ENCODE peak calls at places on chromosomes 5 and 9, in seven cellular contexts. X, L, Q, S, W, K and G are unnamed samples.

GRCh38 chr5:115389799-115390382 is 93.4 kb upstream of the CCDC112 start:
- DNase-seq in X (no peak), S (peak; percentile 21), K (no peak), Q (peak; percentile 41), L (no peak), W (no peak), G (no peak)

GRCh38 chr9:35529156-35529823 is 39.4 kb downstream of the RUSC2 start:
- DNase-seq in X (no peak), S (no peak), Q (no peak), K (no peak), L (no peak), W (no peak), G (no peak)

GRCh38 chr5:148849461-148849860 is 23.1 kb downstream of the ADRB2 start:
- DNase-seq in S (no peak), L (no peak), X (no peak), Q (no peak), K (no peak), W (no peak), G (no peak)

GRCh38 chr5:79235222-79235577 is 731 bp upstream of the JMY start:
- DNase-seq in X (no peak), Q (no peak), L (no peak), W (peak; percentile 75), K (no peak), S (peak; percentile 15), G (no peak)

GRCh38 chr9:92738661-92739081 is 26.0 kb downstream of the BICD2 start:
- DNase-seq in Q (peak; percentile 43), L (no peak), X (no peak), K (no peak), S (no peak), W (no peak), G (no peak)

GRCh38 chr5:96228449-96228848 is 204.6 kb downstream of the PCSK1 start:
- DNase-seq in S (no peak), K (no peak), X (no peak), Q (no peak), W (no peak), L (no peak), G (no peak)

GRCh38 chr9:124257070-124257864 is 482 bp upstream of the NEK6 start:
- DNase-seq in K (no peak), S (no peak), Q (no peak), L (no peak), X (peak; percentile 62), W (no peak), G (no peak)

GRCh38 chr5:112174959-112175594 is 244.0 kb downstream of the EPB41L4A start:
- DNase-seq in Q (no peak), L (no peak), X (no peak), W (peak; percentile 18), S (peak; percentile 63), K (peak; percentile 68), G (no peak)

GRCh38 chr9:71120439-71121247 is 778 bp downstream of the TRPM3 start:
- DNase-seq in Q (no peak), S (no peak), L (no peak), K (no peak), W (no peak), X (no peak), G (no peak)

GRCh38 chr9:130499804-130500263 is 55.1 kb downstream of the ASS1 start:
- DNase-seq in X (no peak), W (peak; percentile 93), Q (peak; percentile 51), L (no peak), K (no peak), S (peak; percentile 44), G (no peak)

GRCh38 chr5:146744358-146744757 is 134.2 kb downstream of the PPP2R2B start:
- DNase-seq in K (no peak), S (no peak), L (no peak), Q (no peak), X (no peak), W (no peak), G (no peak)

GRCh38 chr5:122702524-122702875 is 72.4 kb upstream of the SNX2 start:
- DNase-seq in W (no peak), S (no peak), X (no peak), L (no peak), K (no peak), Q (no peak), G (no peak)

GRCh38 chr5:151617841-151618710 is 26.9 kb upstream of the FAT2 start:
- DNase-seq in Q (no peak), L (no peak), W (peak; percentile 87), K (no peak), X (no peak), S (peak; percentile 58), G (no peak)

GRCh38 chr5:135190345-135191083 is 156.5 kb upstream of the PITX1 start:
- DNase-seq in L (no peak), Q (no peak), K (no peak), X (no peak), S (no peak), W (no peak), G (no peak)

GRCh38 chr5:1216918-1217295 is 8.3 kb upstream of the SLC6A18 start:
- DNase-seq in S (no peak), W (no peak), K (no peak), L (no peak), X (no peak), Q (no peak), G (no peak)

GRCh38 chr9:81776834-81777233 is 87.5 kb upstream of the TLE1 start:
- DNase-seq in K (no peak), S (no peak), Q (peak; percentile 36), X (no peak), L (no peak), W (no peak), G (no peak)

DNA sequence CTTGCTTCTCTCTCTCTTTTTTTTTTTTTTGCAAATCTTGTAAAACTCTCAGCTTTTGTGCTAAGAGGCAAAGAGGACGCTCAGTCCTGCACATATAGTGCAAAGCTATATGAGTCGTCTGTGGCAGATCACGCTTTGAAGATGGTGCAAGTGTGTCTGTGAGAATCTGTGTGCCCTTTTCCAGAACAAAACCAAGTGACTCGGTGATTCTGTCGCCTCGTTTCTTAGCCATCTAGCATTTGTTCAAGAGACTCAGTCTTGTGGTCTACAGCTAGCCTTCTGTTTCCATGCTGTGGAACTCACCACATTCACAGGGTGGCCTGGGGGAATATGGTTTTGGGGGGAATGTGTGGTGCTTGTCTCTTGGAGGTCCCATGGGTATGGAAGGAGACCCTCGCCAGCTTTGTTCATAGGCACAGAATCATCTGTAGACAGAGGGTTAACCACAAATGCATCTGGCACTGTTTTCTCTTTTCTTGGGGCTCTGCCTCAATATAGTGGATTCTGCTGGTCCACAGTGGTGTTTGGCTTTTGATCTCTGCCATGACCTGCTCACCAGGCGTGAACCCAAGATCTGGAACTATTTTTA is 82.1 kb downstream of the C9orf152 start:
- DNase-seq in S (no peak), X (no peak), L (no peak), W (no peak), K (no peak), Q (no peak), G (no peak)
- H3K4me1 ChIP-seq in S (peaks cover 51% of the 10 kb centered on the region), X (peaks cover 80% of the 10 kb centered on the region), L (peaks cover 29% of the 10 kb centered on the region), W (peaks cover 64% of the 10 kb centered on the region), K (no peaks in the 10 kb centered on the region), Q (peaks cover 41% of the 10 kb centered on the region), G (peaks cover 57% of the 10 kb centered on the region)

GRCh38 chr9:134476256-134476941 is 150.1 kb downstream of the RXRA start:
- DNase-seq in Q (no peak), L (no peak), K (no peak), W (no peak), S (no peak), X (no peak), G (no peak)

GRCh38 chr9:134474058-134474370 is 147.8 kb downstream of the RXRA start:
- DNase-seq in Q (no peak), K (no peak), S (no peak), X (no peak), L (peak; percentile 60), W (no peak), G (no peak)

GRCh38 chr9:134474656-134475050 is 148.4 kb downstream of the RXRA start:
- DNase-seq in Q (no peak), X (no peak), W (no peak), L (no peak), K (no peak), S (no peak), G (no peak)

GRCh38 chr9:134473353-134474057 is 147.2 kb downstream of the RXRA start:
- DNase-seq in K (no peak), S (no peak), X (no peak), Q (no peak), W (no peak), L (no peak), G (no peak)

DNA sequence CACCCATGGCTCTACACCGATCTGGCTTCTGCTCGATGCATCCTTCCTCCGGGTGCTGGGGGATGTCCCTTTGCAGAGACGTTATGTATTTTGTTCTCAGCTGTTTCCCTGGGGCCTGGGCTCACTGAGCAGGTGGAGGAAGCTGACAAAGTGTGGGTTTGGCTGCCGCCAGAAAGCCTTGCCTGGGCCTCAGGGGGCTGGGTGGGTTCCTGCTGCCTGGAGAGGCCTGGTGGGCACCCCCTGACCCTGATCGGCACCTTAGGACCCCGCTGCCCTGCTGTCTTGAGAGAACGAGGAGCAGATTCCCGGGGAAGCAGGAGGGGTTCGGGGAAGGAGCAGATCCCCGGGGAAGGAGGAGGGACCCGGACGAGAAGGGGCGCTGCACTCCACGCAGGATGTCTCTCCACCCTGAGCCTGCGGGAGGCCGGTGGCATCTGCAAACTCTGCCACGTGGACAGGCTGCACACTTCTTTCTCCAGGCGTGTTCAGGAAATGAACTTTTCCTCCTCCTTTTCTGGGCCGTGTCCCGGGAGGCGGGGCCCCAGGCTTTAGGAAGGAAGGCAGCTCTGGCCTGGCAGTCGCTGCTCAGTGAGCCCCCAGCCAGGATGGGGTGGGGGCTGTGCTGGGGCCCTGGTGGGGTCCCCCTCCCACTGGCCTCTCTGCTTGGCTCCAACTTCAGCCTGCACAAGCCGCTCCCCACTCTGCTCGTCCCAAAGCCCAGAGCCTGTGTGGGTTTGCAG is 149.0 kb downstream of the RXRA start:
- DNase-seq in S (peak; percentile 30), K (no peak), Q (peak; percentile 56), W (no peak), X (peak; percentile 90), L (peak; percentile 89), G (peak; percentile 72)
- TF ChIP-seq POLR2A in S (no peak), K (no peak), Q (no peak), W (no peak), X (no peak), L (no peak), G (no peak)

GRCh38 chr5:140174014-140174413 is 974 bp upstream of the CYSTM1 start:
- DNase-seq in S (no peak), Q (no peak), L (no peak), W (no peak), X (no peak), K (no peak), G (no peak)

GRCh38 chr5:140172473-140172872 is 2.5 kb upstream of the CYSTM1 start:
- DNase-seq in X (no peak), L (no peak), S (no peak), W (peak; percentile 63), Q (no peak), K (no peak), G (no peak)

GRCh38 chr5:140176028-140176382 is 1.0 kb downstream of the CYSTM1 start:
- DNase-seq in W (no peak), K (no peak), S (no peak), L (no peak), X (no peak), Q (no peak), G (no peak)

GRCh38 chr5:140175367-140176027 is 509 bp downstream of the CYSTM1 start:
- DNase-seq in L (peak; percentile 84), K (peak; percentile 74), W (peak; percentile 52), Q (peak; percentile 74), S (peak; percentile 63), X (peak; percentile 93), G (peak; percentile 49)

GRCh38 chr5:140174472-140175366 is at the start of gene CYSTM1:
- DNase-seq in W (peak; percentile 89), X (peak; percentile 99), S (peak; percentile 98), Q (peak; percentile 99), L (peak; percentile 99), K (peak; percentile 94), G (peak; percentile 96)
- TF ChIP-seq EP300 in W (no peak), X (no peak), S (no peak), Q (no peak), L (peak; percentile 60), K (peak; percentile 16), G (peak; percentile 97)

GRCh38 chr5:36720688-36721087 is 114.3 kb downstream of the SLC1A3 start:
- DNase-seq in L (no peak), X (no peak), K (no peak), S (no peak), Q (no peak), W (no peak), G (no peak)
- H3K4me1 ChIP-seq in L (no peaks in the 10 kb centered on the region), X (no peaks in the 10 kb centered on the region), K (no peaks in the 10 kb centered on the region), S (no peaks in the 10 kb centered on the region), Q (no peaks in the 10 kb centered on the region), W (no peaks in the 10 kb centered on the region), G (no peaks in the 10 kb centered on the region)